ENCODE peak calls at places on chromosomes 13 and 19, in seven cellular contexts. P is fibroblast of mammary gland, F is mucosa of descending colon, H is WTC11, S is tibial nerve, U is natural killer cell, J is Peyer's patch. B is an unnamed sample.

GRCh38 chr13:19643652-19644051 is 10.2 kb downstream of the MPHOSPH8 start:
- DNase-seq in J (no peak), H (no peak), U (no peak), S (no peak), F (no peak), P (no peak), B (no peak)

GRCh38 chr13:51396352-51396751 is 56.5 kb downstream of the INTS6 start:
- DNase-seq in F (no peak), H (no peak), P (peak; percentile 38), U (no peak), S (no peak), J (no peak), B (peak; percentile 7)

GRCh38 chr13:76385606-76386005 is 500.6 kb downstream of the KCTD12 start:
- DNase-seq in U (no peak), J (no peak), S (no peak), F (no peak), P (peak; percentile 30), H (no peak), B (peak; percentile 8)

GRCh38 chr13:71005919-71006318 is 861.1 kb downstream of the DACH1 start:
- DNase-seq in F (no peak), U (no peak), S (no peak), H (no peak), J (no peak), P (no peak), B (no peak)

GRCh38 chr13:112887151-112887550 is 81.9 kb upstream of the MCF2L start:
- DNase-seq in F (peak; percentile 19), U (no peak), H (peak; percentile 9), P (no peak), J (no peak), S (no peak), B (no peak)

GRCh38 chr19:32876919-32877285 is 7.3 kb upstream of the SLC7A9 start:
- DNase-seq in U (no peak), S (no peak), J (peak; percentile 80), H (no peak), F (peak; percentile 51), P (peak; percentile 40), B (no peak)

GRCh38 chr19:21314676-21315075 is 14.5 kb downstream of the ZNF708 start:
- DNase-seq in P (peak; percentile 44), S (no peak), F (no peak), U (no peak), H (no peak), J (no peak), B (no peak)

GRCh38 chr13:48476215-48476614 is 56.7 kb downstream of the RCBTB2 start:
- DNase-seq in P (no peak), S (no peak), U (no peak), H (no peak), J (no peak), F (no peak), B (no peak)

GRCh38 chr13:112447761-112448603 is 71.8 kb downstream of the SPACA7 start:
- DNase-seq in H (no peak), S (no peak), F (no peak), J (peak; percentile 46), P (no peak), U (peak; percentile 4), B (no peak)

GRCh38 chr13:75347457-75347856 is 134.5 kb downstream of the TBC1D4 start:
- DNase-seq in H (no peak), F (no peak), S (no peak), U (no peak), J (no peak), P (no peak), B (no peak)

GRCh38 chr13:79679334-79679733 is 198.4 kb downstream of the NDFIP2 start:
- DNase-seq in F (peak; percentile 54), S (peak; percentile 86), P (peak; percentile 83), H (peak; percentile 79), U (peak; percentile 26), J (peak; percentile 90), B (peak; percentile 81)

GRCh38 chr13:71867101-71867814 is at the start of gene DACH1:
- DNase-seq in H (peak; percentile 29), F (peak; percentile 73), P (peak; percentile 12), S (peak; percentile 17), U (no peak), J (peak; percentile 81), B (no peak)

GRCh38 chr19:55210120-55210493 is 806 bp upstream of the PTPRH start:
- DNase-seq in P (peak; percentile 97), S (no peak), U (no peak), J (no peak), H (no peak), F (no peak), B (peak; percentile 87)

GRCh38 chr19:15161028-15161984 is 39.5 kb downstream of the NOTCH3 start:
- DNase-seq in J (peak; percentile 50), U (no peak), H (peak; percentile 43), F (no peak), P (peak; percentile 25), S (no peak), B (peak; percentile 66)

GRCh38 chr13:44734204-44734707 is 158.1 kb upstream of the TSC22D1 start:
- DNase-seq in F (no peak), J (no peak), P (peak; percentile 82), S (no peak), U (no peak), H (no peak), B (peak; percentile 93)

GRCh38 chr19:19551862-19552192 is 13.8 kb downstream of the CILP2 start:
- DNase-seq in S (no peak), J (no peak), F (no peak), U (no peak), H (no peak), P (no peak), B (no peak)

GRCh38 chr19:35269425-35270117 is 809 bp downstream of the USF2 start:
- DNase-seq in H (peak; percentile 93), J (peak; percentile 95), F (peak; percentile 94), P (peak; percentile 74), U (peak; percentile 75), S (peak; percentile 82), B (peak; percentile 86)

GRCh38 chr19:43560687-43561086 is 14.6 kb downstream of the XRCC1 start:
- DNase-seq in U (no peak), P (peak; percentile 76), F (no peak), S (no peak), J (no peak), H (peak; percentile 23), B (peak; percentile 10)

GRCh38 chr13:46515793-46516192 is 37.2 kb upstream of the LRCH1 start:
- DNase-seq in S (no peak), U (no peak), P (peak; percentile 41), H (no peak), J (no peak), F (no peak), B (no peak)
- TF ChIP-seq CTCF in S (no peak), U (no peak), P (no peak), H (no peak), J (no peak), F (no peak), B (no peak)

GRCh38 chr13:99868767-99869166 is 102.8 kb downstream of the ZIC5 start:
- DNase-seq in P (no peak), H (no peak), F (no peak), S (no peak), U (no peak), J (no peak), B (no peak)

GRCh38 chr13:99871249-99871898 is 100.2 kb downstream of the ZIC5 start:
- DNase-seq in U (no peak), S (no peak), J (no peak), F (no peak), P (no peak), H (no peak), B (no peak)

GRCh38 chr13:99870541-99870940 is 101.0 kb downstream of the ZIC5 start:
- DNase-seq in P (no peak), F (no peak), U (no peak), J (no peak), S (no peak), H (no peak), B (no peak)

GRCh38 chr13:99867535-99868271 is 103.9 kb downstream of the ZIC5 start:
- DNase-seq in J (no peak), S (no peak), H (no peak), U (no peak), P (no peak), F (no peak), B (no peak)

GRCh38 chr13:99869830-99870229 is 101.7 kb downstream of the ZIC5 start:
- DNase-seq in F (no peak), P (no peak), H (no peak), J (no peak), S (no peak), U (no peak), B (no peak)
- TF ChIP-seq CTCF in F (no peak), P (no peak), H (no peak), J (no peak), S (no peak), U (no peak), B (no peak)

DNA sequence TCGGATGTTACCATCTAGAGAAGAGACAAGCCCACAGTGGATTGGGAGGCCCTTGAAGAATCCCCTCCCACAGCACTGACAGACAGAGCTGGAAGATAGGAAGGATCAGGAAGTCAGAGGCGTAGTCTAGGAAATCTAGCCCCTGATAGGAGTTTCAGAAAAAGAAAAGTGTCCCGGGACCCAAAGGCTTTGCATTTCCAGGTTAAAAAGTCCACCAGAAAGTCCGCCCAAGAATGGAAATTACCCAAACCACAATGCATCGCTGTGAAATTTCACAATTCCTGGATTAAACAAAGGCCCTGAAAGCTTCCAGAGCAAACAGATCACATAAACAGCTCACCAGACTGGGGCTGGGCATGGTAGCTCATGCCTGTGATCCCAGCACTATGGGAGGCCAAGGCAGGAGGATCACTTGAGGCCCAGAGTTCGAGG is 146.9 kb downstream of the KDM4B start:
- DNase-seq in S (no peak), P (peak; percentile 66), H (no peak), J (no peak), F (no peak), U (no peak), B (peak; percentile 8)
- TF ChIP-seq CTCF in S (no peak), P (no peak), H (no peak), J (no peak), F (no peak), U (no peak), B (no peak)

GRCh38 chr19:34134190-34135032 is 37.9 kb upstream of the LSM14A start:
- DNase-seq in U (peak; percentile 82), P (peak; percentile 58), F (peak; percentile 94), J (peak; percentile 95), S (peak; percentile 72), H (peak; percentile 91), B (peak; percentile 88)
- TF ChIP-seq CTCF in U (no peak), P (no peak), F (no peak), J (no peak), S (no peak), H (no peak), B (no peak)

DNA sequence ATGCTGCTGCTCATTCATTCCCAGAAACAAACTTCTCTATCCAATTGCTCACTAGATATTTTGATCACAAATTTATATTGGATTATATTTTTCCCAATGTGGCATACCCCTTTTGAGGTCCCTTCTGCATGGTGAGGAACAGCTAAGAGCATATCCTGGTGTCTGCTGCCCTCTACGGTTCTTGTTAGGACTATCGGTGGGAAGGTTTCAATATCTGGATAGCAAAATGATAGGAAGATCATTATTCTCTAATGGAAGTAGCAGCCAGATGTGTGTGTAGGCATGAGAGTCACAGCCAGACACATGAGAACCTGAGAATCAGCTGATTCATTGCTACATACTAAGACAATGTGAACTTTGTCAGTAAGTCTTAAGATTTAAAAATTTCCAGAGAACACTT is 1422.4 kb upstream of the MIR17HG start:
- DNase-seq in F (no peak), P (peak; percentile 37), H (peak; percentile 28), S (no peak), J (no peak), U (no peak), B (peak; percentile 61)
- TF ChIP-seq CTCF in F (no peak), P (peak; percentile 38), H (no peak), S (no peak), J (no peak), U (no peak), B (peak; percentile 44)

B was measured in MCF 10A.